ENCODE peak calls at places on chromosomes 4 and X, in six cellular contexts. P, T, G, D, W and Z are unnamed samples.

GRCh38 chr4:74376888-74377483 is 12.0 kb downstream of the EREG start:
- DNase-seq in P (no peak), T (no peak), G (peak; percentile 82), D (no peak), W (peak; percentile 69), Z (no peak)

GRCh38 chrX:56800801-56801200 is 71.8 kb downstream of the NBDY start:
- DNase-seq in P (no peak), T (no peak), G (no peak), D (no peak), W (no peak), Z (peak; percentile 68)

GRCh38 chr4:147037089-147037488 is 91.4 kb upstream of the TTC29 start:
- DNase-seq in P (no peak), T (no peak), G (no peak), D (no peak), W (no peak), Z (no peak)

GRCh38 chr4:54384563-54384962 is 155.5 kb downstream of the PDGFRA start:
- DNase-seq in P (peak; percentile 60), T (no peak), G (peak; percentile 69), D (peak; percentile 29), W (peak; percentile 66), Z (no peak)

GRCh38 chr4:8163026-8163425 is 4.4 kb upstream of the ABLIM2 start:
- DNase-seq in P (no peak), T (no peak), G (no peak), D (no peak), W (no peak), Z (no peak)

GRCh38 chr4:67371563-67371962 is 173.7 kb downstream of the CENPC start:
- DNase-seq in P (no peak), T (no peak), G (no peak), D (no peak), W (no peak), Z (no peak)

GRCh38 chrX:129193357-129193756 is 329.9 kb downstream of the SMARCA1 start:
- DNase-seq in P (peak; percentile 77), T (no peak), G (no peak), D (peak; percentile 44), W (no peak), Z (no peak)

GRCh38 chr4:121594796-121595526 is 101.8 kb downstream of the ANXA5 start:
- DNase-seq in P (no peak), T (no peak), G (peak; percentile 70), D (peak; percentile 34), W (peak; percentile 73), Z (no peak)

GRCh38 chrX:13029341-13029740 is 15.1 kb downstream of the FAM9C start:
- DNase-seq in P (peak; percentile 72), T (no peak), G (peak; percentile 48), D (peak; percentile 26), W (no peak), Z (no peak)

GRCh38 chr4:149223659-149224058 is 592.0 kb downstream of the IQCM start:
- DNase-seq in P (no peak), T (no peak), G (peak; percentile 48), D (no peak), W (peak; percentile 49), Z (no peak)

GRCh38 chr4:102780476-102781144 is 19.8 kb upstream of the MANBA start:
- DNase-seq in P (no peak), T (no peak), G (peak; percentile 49), D (peak; percentile 34), W (no peak), Z (no peak)

GRCh38 chr4:161197912-161198311 is 965.9 kb downstream of the FSTL5 start:
- DNase-seq in P (no peak), T (no peak), G (no peak), D (no peak), W (no peak), Z (no peak)

GRCh38 chrX:50798782-50799181 is 15.2 kb downstream of the SHROOM4 start:
- DNase-seq in P (no peak), T (no peak), G (no peak), D (no peak), W (no peak), Z (no peak)

GRCh38 chrX:10620121-10620699 is at the start of gene MID1:
- DNase-seq in P (peak; percentile 80), T (no peak), G (peak; percentile 75), D (peak; percentile 59), W (peak; percentile 68), Z (no peak)

GRCh38 chr4:184838249-184839074 is 12.7 kb upstream of the ACSL1 start:
- DNase-seq in P (no peak), T (no peak), G (peak; percentile 41), D (no peak), W (no peak), Z (no peak)

GRCh38 chrX:49282647-49283011 is 13.0 kb downstream of the PPP1R3F start:
- DNase-seq in P (peak; percentile 53), T (no peak), G (peak; percentile 60), D (no peak), W (peak; percentile 22), Z (no peak)

GRCh38 chr4:8040607-8041006 is 100.9 kb upstream of the AFAP1 start:
- DNase-seq in P (no peak), T (no peak), G (no peak), D (no peak), W (no peak), Z (no peak)

GRCh38 chr4:148205481-148205880 is 236.7 kb downstream of the NR3C2 start:
- DNase-seq in P (no peak), T (no peak), G (no peak), D (no peak), W (no peak), Z (no peak)

GRCh38 chrX:96685205-96686099 is 810 bp downstream of the DIAPH2 start:
- DNase-seq in P (peak; percentile 56), T (peak; percentile 43), G (peak; percentile 72), D (peak; percentile 12), W (peak; percentile 28), Z (no peak)

GRCh38 chr4:844752-845232 is 18.9 kb upstream of the CPLX1 start:
- DNase-seq in P (no peak), T (no peak), G (no peak), D (no peak), W (no peak), Z (no peak)

GRCh38 chrX:47662144-47662657 is 3.2 kb upstream of the UXT start:
- DNase-seq in P (no peak), T (no peak), G (peak; percentile 93), D (no peak), W (peak; percentile 97), Z (no peak)

GRCh38 chrX:31658360-31658759 is 586.5 kb upstream of the FTHL17 start:
- DNase-seq in P (no peak), T (no peak), G (peak; percentile 52), D (no peak), W (peak; percentile 33), Z (no peak)

GRCh38 chr4:164615964-164616363 is 138.0 kb upstream of the SMIM31 start:
- DNase-seq in P (no peak), T (no peak), G (no peak), D (no peak), W (no peak), Z (no peak)